ENCODE peak calls at places on chromosomes 4 and X, in nine cellular contexts. W is hepatocyte, X is mammary epithelial cell, T is fibroblast of lung, C is H1, J is MM.1S, I is PC-3, S is GM23248, Z is DND-41. K is an unnamed sample.

GRCh38 chr4:124483043-124483906 is 229.3 kb downstream of the ANKRD50 start:
- DNase-seq in W (peak; percentile 47), X (no peak), T (peak; percentile 11), C (no peak), J (no peak), I (no peak), S (no peak), Z (no peak), K (peak; percentile 67)

GRCh38 chr4:112885897-112886296 is 163.6 kb upstream of the ANK2 start:
- DNase-seq in W (no peak), X (no peak), T (no peak), C (no peak), J (no peak), I (no peak), S (no peak), Z (no peak), K (no peak)

GRCh38 chrX:2627272-2627867 is 63.7 kb upstream of the CD99 start:
- DNase-seq in W (peak; percentile 52), X (peak; percentile 16), T (peak; percentile 46), C (no peak), J (peak; percentile 48), I (peak; percentile 55), S (peak; percentile 39), Z (peak; percentile 71), K (peak; percentile 74)

GRCh38 chr4:38281416-38282071 is 321.3 kb downstream of the PTTG2 start:
- DNase-seq in W (no peak), X (peak; percentile 48), T (peak; percentile 63), C (no peak), J (no peak), I (peak; percentile 37), S (peak; percentile 65), Z (no peak), K (no peak)

GRCh38 chr4:8916251-8916913 is 44.7 kb upstream of the HMX1 start:
- DNase-seq in W (peak; percentile 3), X (no peak), T (no peak), C (no peak), J (no peak), I (no peak), S (no peak), Z (no peak), K (no peak)

GRCh38 chrX:111743316-111743715 is 62.3 kb downstream of the ALG13 start:
- DNase-seq in W (no peak), X (no peak), T (peak; percentile 1), C (no peak), J (no peak), I (no peak), S (no peak), Z (no peak), K (no peak)

GRCh38 chr4:40308528-40309122 is 26.5 kb upstream of the CHRNA9 start:
- DNase-seq in W (no peak), X (no peak), T (no peak), C (no peak), J (no peak), I (no peak), S (no peak), Z (no peak), K (no peak)

GRCh38 chrX:150507251-150507856 is 61.1 kb upstream of the MTM1 start:
- DNase-seq in W (no peak), X (no peak), T (no peak), C (no peak), J (no peak), I (no peak), S (peak; percentile 64), Z (no peak), K (no peak)

GRCh38 chr4:147899512-147899911 is 167.6 kb downstream of the ARHGAP10 start:
- DNase-seq in W (no peak), X (no peak), T (peak; percentile 66), C (no peak), J (no peak), I (no peak), S (peak; percentile 48), Z (no peak), K (no peak)

GRCh38 chr4:123621072-123621705 is 224.6 kb downstream of the SPRY1 start:
- DNase-seq in W (no peak), X (peak; percentile 66), T (no peak), C (no peak), J (no peak), I (no peak), S (no peak), Z (peak; percentile 45), K (no peak)

GRCh38 chr4:113524096-113524495 is 237.4 kb downstream of the CAMK2D start:
- DNase-seq in W (no peak), X (no peak), T (no peak), C (no peak), J (peak; percentile 32), I (no peak), S (no peak), Z (no peak), K (no peak)

GRCh38 chr4:152981278-152981677 is 45.2 kb downstream of the FHDC1 start:
- DNase-seq in W (no peak), X (peak; percentile 99), T (no peak), C (no peak), J (no peak), I (peak; percentile 25), S (no peak), Z (no peak), K (no peak)

GRCh38 chr4:172042714-172043114 is 229.5 kb downstream of the GALNTL6 start:
- DNase-seq in W (peak; percentile 51), X (peak; percentile 16), T (no peak), C (no peak), J (no peak), I (peak; percentile 53), S (no peak), Z (no peak), K (peak; percentile 18)

GRCh38 chr4:111839186-111839585 is 306.1 kb upstream of the FAM241A start:
- DNase-seq in W (no peak), X (no peak), T (no peak), C (no peak), J (no peak), I (no peak), S (no peak), Z (no peak), K (no peak)

GRCh38 chr4:54197926-54198325 is 31.2 kb upstream of the PDGFRA start:
- DNase-seq in W (no peak), X (no peak), T (no peak), C (no peak), J (no peak), I (no peak), S (no peak), Z (no peak), K (no peak)

GRCh38 chr4:98584265-98584664 is 74.1 kb downstream of the TSPAN5 start:
- DNase-seq in W (peak; percentile 41), X (peak; percentile 37), T (no peak), C (no peak), J (no peak), I (peak; percentile 78), S (no peak), Z (no peak), K (no peak)

GRCh38 chrX:143296521-143296920 is 220.8 kb downstream of the SPANXN3 start:
- DNase-seq in W (no peak), X (no peak), T (no peak), C (no peak), J (no peak), I (no peak), S (no peak), Z (no peak), K (no peak)
- H3K9me3 ChIP-seq in W (no peaks in the 10 kb centered on the region), X (peaks cover 21% of the 10 kb centered on the region), T (no peaks in the 10 kb centered on the region), C (no peaks in the 10 kb centered on the region), J (no peaks in the 10 kb centered on the region), I (no peaks in the 10 kb centered on the region), S (no peaks in the 10 kb centered on the region), Z (no peaks in the 10 kb centered on the region), K (peaks cover 8% of the 10 kb centered on the region)

GRCh38 chrX:25014366-25014838 is 1.4 kb downstream of the ARX start:
- DNase-seq in W (no peak), X (no peak), T (no peak), C (no peak), J (no peak), I (no peak), S (no peak), Z (no peak), K (no peak)
- TF ChIP-seq EZH2 in W (peak; percentile 99), X (no peak), T (peak; percentile 2), C (peak; percentile 70), J (no peak), I (no peak), S (no peak), Z (no peak), K (no peak)

GRCh38 chrX:63428348-63428747 is 77.2 kb upstream of the SPIN4 start:
- DNase-seq in W (no peak), X (peak; percentile 85), T (no peak), C (no peak), J (no peak), I (peak; percentile 90), S (peak; percentile 0), Z (no peak), K (no peak)
- H3K9me3 ChIP-seq in W (no peaks in the 10 kb centered on the region), X (no peaks in the 10 kb centered on the region), T (no peaks in the 10 kb centered on the region), C (no peaks in the 10 kb centered on the region), J (no peaks in the 10 kb centered on the region), I (no peaks in the 10 kb centered on the region), S (no peaks in the 10 kb centered on the region), Z (no peaks in the 10 kb centered on the region), K (peaks cover 6% of the 10 kb centered on the region)

GRCh38 chr4:72567821-72568620 is 1.0 kb downstream of the ADAMTS3 start:
- DNase-seq in W (peak; percentile 88), X (peak; percentile 82), T (peak; percentile 81), C (peak; percentile 82), J (peak; percentile 98), I (peak; percentile 96), S (peak; percentile 87), Z (peak; percentile 22), K (peak; percentile 31)
- TF ChIP-seq EZH2 in W (no peak), X (no peak), T (no peak), C (no peak), J (no peak), I (no peak), S (no peak), Z (peak; percentile 59), K (no peak)

GRCh38 chrX:40844476-40844875 is 109.1 kb upstream of the MED14 start:
- DNase-seq in W (no peak), X (no peak), T (no peak), C (no peak), J (no peak), I (no peak), S (peak; percentile 20), Z (no peak), K (no peak)
- H3K9me3 ChIP-seq in W (no peaks in the 10 kb centered on the region), X (peaks cover 9% of the 10 kb centered on the region), T (no peaks in the 10 kb centered on the region), C (peaks cover 23% of the 10 kb centered on the region), J (no peaks in the 10 kb centered on the region), I (no peaks in the 10 kb centered on the region), S (no peaks in the 10 kb centered on the region), Z (peaks cover 4% of the 10 kb centered on the region), K (peaks cover 13% of the 10 kb centered on the region)

DNA sequence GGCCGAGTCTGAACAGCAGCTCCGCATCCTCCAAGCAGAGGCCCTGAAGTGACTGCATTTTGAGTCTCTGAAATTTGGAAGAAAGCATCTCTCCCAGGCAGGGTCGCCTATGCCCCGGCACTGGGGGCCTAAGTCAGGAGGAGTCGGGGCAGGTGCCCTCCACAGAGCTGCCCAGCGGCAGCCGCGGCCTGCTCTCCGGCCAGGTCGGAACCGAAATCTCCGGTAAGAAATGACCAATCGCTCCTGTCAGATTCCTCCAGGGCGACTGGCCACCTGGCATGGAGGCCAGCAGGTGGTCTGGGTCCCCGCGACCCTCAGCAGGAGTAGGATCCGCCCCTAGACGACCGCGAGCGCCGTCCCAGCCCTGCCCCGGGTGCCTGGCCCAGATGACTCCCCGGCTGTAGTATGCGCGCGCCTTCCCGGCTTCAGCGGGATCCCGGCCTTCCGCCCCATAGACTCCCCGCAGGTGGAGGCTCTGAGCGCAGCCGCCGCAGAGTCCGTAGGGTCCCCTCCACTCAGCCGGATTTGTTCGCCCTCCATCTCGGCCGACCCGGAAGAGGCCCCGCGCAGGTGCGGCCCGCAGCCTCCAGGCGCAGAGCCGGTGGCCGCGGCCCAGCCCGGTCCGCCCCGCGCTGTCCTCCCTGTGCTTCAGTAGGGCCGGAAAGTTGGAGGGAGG is 1.5 kb downstream of the NKX1-1 start:
- DNase-seq in W (no peak), X (no peak), T (no peak), C (no peak), J (no peak), I (no peak), S (no peak), Z (no peak), K (no peak)
- TF ChIP-seq EZH2 in W (peak; percentile 29), X (no peak), T (peak; percentile 45), C (peak; percentile 26), J (no peak), I (no peak), S (peak; percentile 98), Z (no peak), K (no peak)

K was measured in A673.